ENCODE peak calls at places on chromosome 12, in seven cellular contexts. One of them, this sample, is unnamed.
A peak's percentile ranks its signal among the peaks of the same experiment; 100 is the strongest.

GRCh38 chr12:63308701-63309100 is 157.7 kb upstream of the AVPR1A start:
- DNase-seq in A549: no peak
- DNase-seq in MM.1S: no peak
- DNase-seq in AG08395: no peak
- DNase-seq in HTR-8/SVneo: no peak
- DNase-seq in activated T-cell treated with anti-CD3 and anti-CD28 coated beads for 24 hours: no peak
- DNase-seq in stimulated activated effector memory CD8-positive, alpha-beta T cell treated with anti-CD3 and anti-CD28 coated beads, Interleukin-12 subunit alpha, Interleukin-12 subunit beta, amount 100 ng/mL, for 72 hours: no peak
- DNase-seq in this sample: no peak

GRCh38 chr12:124921200-124922008 is 7.0 kb upstream of the UBC start:
- DNase-seq in stimulated activated effector memory CD8-positive, alpha-beta T cell treated with anti-CD3 and anti-CD28 coated beads, Interleukin-12 subunit alpha, Interleukin-12 subunit beta, amount 100 ng/mL, for 72 hours: no peak
- DNase-seq in A549: no peak
- DNase-seq in activated T-cell treated with anti-CD3 and anti-CD28 coated beads for 24 hours: peak; percentile 78
- DNase-seq in AG08395: peak; percentile 30
- DNase-seq in HTR-8/SVneo: no peak
- DNase-seq in MM.1S: peak; percentile 72
- DNase-seq in this sample: peak; percentile 67

GRCh38 chr12:107818984-107819383 is 44.5 kb downstream of the ASCL4 start:
- DNase-seq in stimulated activated effector memory CD8-positive, alpha-beta T cell treated with anti-CD3 and anti-CD28 coated beads, Interleukin-12 subunit alpha, Interleukin-12 subunit beta, amount 100 ng/mL, for 72 hours: no peak
- DNase-seq in HTR-8/SVneo: no peak
- DNase-seq in activated T-cell treated with anti-CD3 and anti-CD28 coated beads for 24 hours: no peak
- DNase-seq in A549: no peak
- DNase-seq in MM.1S: no peak
- DNase-seq in AG08395: peak; percentile 92
- DNase-seq in this sample: no peak

GRCh38 chr12:90899456-90900182 is 55.4 kb downstream of the CCER1 start:
- DNase-seq in stimulated activated effector memory CD8-positive, alpha-beta T cell treated with anti-CD3 and anti-CD28 coated beads, Interleukin-12 subunit alpha, Interleukin-12 subunit beta, amount 100 ng/mL, for 72 hours: no peak
- DNase-seq in HTR-8/SVneo: no peak
- DNase-seq in A549: no peak
- DNase-seq in MM.1S: no peak
- DNase-seq in AG08395: peak; percentile 25
- DNase-seq in activated T-cell treated with anti-CD3 and anti-CD28 coated beads for 24 hours: no peak
- DNase-seq in this sample: no peak

GRCh38 chr12:114238808-114239207 is 167.1 kb downstream of the TBX5 start:
- DNase-seq in HTR-8/SVneo: no peak
- DNase-seq in A549: no peak
- DNase-seq in activated T-cell treated with anti-CD3 and anti-CD28 coated beads for 24 hours: no peak
- DNase-seq in MM.1S: no peak
- DNase-seq in stimulated activated effector memory CD8-positive, alpha-beta T cell treated with anti-CD3 and anti-CD28 coated beads, Interleukin-12 subunit alpha, Interleukin-12 subunit beta, amount 100 ng/mL, for 72 hours: no peak
- DNase-seq in AG08395: no peak
- DNase-seq in this sample: no peak

GRCh38 chr12:12723147-12723680 is 6.0 kb downstream of the CDKN1B start:
- DNase-seq in stimulated activated effector memory CD8-positive, alpha-beta T cell treated with anti-CD3 and anti-CD28 coated beads, Interleukin-12 subunit alpha, Interleukin-12 subunit beta, amount 100 ng/mL, for 72 hours: no peak
- DNase-seq in MM.1S: peak; percentile 51
- DNase-seq in AG08395: no peak
- DNase-seq in A549: no peak
- DNase-seq in HTR-8/SVneo: no peak
- DNase-seq in activated T-cell treated with anti-CD3 and anti-CD28 coated beads for 24 hours: no peak
- DNase-seq in this sample: no peak

GRCh38 chr12:43111608-43112007 is 440.4 kb downstream of the ADAMTS20 start:
- DNase-seq in stimulated activated effector memory CD8-positive, alpha-beta T cell treated with anti-CD3 and anti-CD28 coated beads, Interleukin-12 subunit alpha, Interleukin-12 subunit beta, amount 100 ng/mL, for 72 hours: no peak
- DNase-seq in A549: no peak
- DNase-seq in MM.1S: no peak
- DNase-seq in activated T-cell treated with anti-CD3 and anti-CD28 coated beads for 24 hours: no peak
- DNase-seq in HTR-8/SVneo: no peak
- DNase-seq in AG08395: no peak
- DNase-seq in this sample: no peak

GRCh38 chr12:76611533-76611932 is 52.0 kb upstream of the OSBPL8 start:
- DNase-seq in AG08395: peak; percentile 72
- DNase-seq in MM.1S: no peak
- DNase-seq in stimulated activated effector memory CD8-positive, alpha-beta T cell treated with anti-CD3 and anti-CD28 coated beads, Interleukin-12 subunit alpha, Interleukin-12 subunit beta, amount 100 ng/mL, for 72 hours: no peak
- DNase-seq in HTR-8/SVneo: peak; percentile 15
- DNase-seq in A549: no peak
- DNase-seq in activated T-cell treated with anti-CD3 and anti-CD28 coated beads for 24 hours: no peak
- DNase-seq in this sample: peak; percentile 65

GRCh38 chr12:53931844-53932581 is 6.6 kb upstream of the HOXC13 start:
- DNase-seq in A549: no peak
- DNase-seq in MM.1S: no peak
- DNase-seq in activated T-cell treated with anti-CD3 and anti-CD28 coated beads for 24 hours: no peak
- DNase-seq in stimulated activated effector memory CD8-positive, alpha-beta T cell treated with anti-CD3 and anti-CD28 coated beads, Interleukin-12 subunit alpha, Interleukin-12 subunit beta, amount 100 ng/mL, for 72 hours: no peak
- DNase-seq in HTR-8/SVneo: no peak
- DNase-seq in AG08395: no peak
- DNase-seq in this sample: no peak

GRCh38 chr12:114967187-114967586 is 283.2 kb upstream of the TBX3 start:
- DNase-seq in AG08395: no peak
- DNase-seq in A549: no peak
- DNase-seq in HTR-8/SVneo: no peak
- DNase-seq in activated T-cell treated with anti-CD3 and anti-CD28 coated beads for 24 hours: no peak
- DNase-seq in MM.1S: no peak
- DNase-seq in stimulated activated effector memory CD8-positive, alpha-beta T cell treated with anti-CD3 and anti-CD28 coated beads, Interleukin-12 subunit alpha, Interleukin-12 subunit beta, amount 100 ng/mL, for 72 hours: no peak
- DNase-seq in this sample: no peak

GRCh38 chr12:120399531-120399930 is 30.6 kb upstream of the MSI1 start:
- DNase-seq in activated T-cell treated with anti-CD3 and anti-CD28 coated beads for 24 hours: no peak
- DNase-seq in A549: no peak
- DNase-seq in stimulated activated effector memory CD8-positive, alpha-beta T cell treated with anti-CD3 and anti-CD28 coated beads, Interleukin-12 subunit alpha, Interleukin-12 subunit beta, amount 100 ng/mL, for 72 hours: no peak
- DNase-seq in AG08395: no peak
- DNase-seq in HTR-8/SVneo: no peak
- DNase-seq in MM.1S: no peak
- DNase-seq in this sample: no peak

GRCh38 chr12:94186461-94187237 is 38.3 kb downstream of the PLXNC1 start:
- DNase-seq in activated T-cell treated with anti-CD3 and anti-CD28 coated beads for 24 hours: no peak
- DNase-seq in AG08395: peak; percentile 67
- DNase-seq in stimulated activated effector memory CD8-positive, alpha-beta T cell treated with anti-CD3 and anti-CD28 coated beads, Interleukin-12 subunit alpha, Interleukin-12 subunit beta, amount 100 ng/mL, for 72 hours: no peak
- DNase-seq in HTR-8/SVneo: no peak
- DNase-seq in MM.1S: no peak
- DNase-seq in A549: no peak
- DNase-seq in this sample: no peak